ENCODE peak calls at places on chromosomes 16 and 17, in six cellular contexts. I is AG10803, U is adipocyte, J is MG63, B is aorta, H is fibroblast of pulmonary artery. P is an unnamed sample.
A peak's percentile ranks its signal among the peaks of the same experiment; 100 is the strongest.

GRCh38 chr17:6995500-6996255 is at the start of gene ALOX12:
- DNase-seq in I (no peak), U (no peak), J (no peak), B (peak; percentile 56), H (no peak), P (peak; percentile 76)

GRCh38 chr17:21419299-21420239 is 43.4 kb downstream of the KCNJ12 start:
- DNase-seq in I (no peak), U (no peak), J (no peak), B (peak; percentile 40), H (no peak), P (no peak)

GRCh38 chr16:67669499-67670101 is 3.0 kb downstream of the C16orf86 start:
- DNase-seq in I (no peak), U (no peak), J (no peak), B (no peak), H (no peak), P (no peak)

GRCh38 chr17:49362723-49363117 is 670 bp upstream of the ZNF652 start:
- DNase-seq in I (no peak), U (no peak), J (no peak), B (no peak), H (no peak), P (peak; percentile 32)

GRCh38 chr17:1201132-1201702 is 21.4 kb upstream of the ABR start:
- DNase-seq in I (no peak), U (no peak), J (no peak), B (no peak), H (no peak), P (no peak)

GRCh38 chr17:56995776-56996175 is 17.8 kb downstream of the SCPEP1 start:
- DNase-seq in I (no peak), U (no peak), J (no peak), B (no peak), H (no peak), P (no peak)

GRCh38 chr16:83233153-83233552 is 574.6 kb upstream of the HSBP1 start:
- DNase-seq in I (no peak), U (no peak), J (no peak), B (no peak), H (peak; percentile 7), P (no peak)

GRCh38 chr17:51640108-51640622 is 379.8 kb downstream of the UTP18 start:
- DNase-seq in I (no peak), U (no peak), J (no peak), B (no peak), H (no peak), P (peak; percentile 67)

GRCh38 chr16:84483882-84484565 is 20.4 kb downstream of the MEAK7 start:
- DNase-seq in I (no peak), U (no peak), J (no peak), B (no peak), H (no peak), P (no peak)

GRCh38 chr17:73705594-73705993 is 61.3 kb upstream of the SDK2 start:
- DNase-seq in I (peak; percentile 86), U (no peak), J (peak; percentile 85), B (no peak), H (peak; percentile 7), P (peak; percentile 32)

GRCh38 chr16:84735846-84736586 is 36.2 kb downstream of the USP10 start:
- DNase-seq in I (no peak), U (no peak), J (no peak), B (no peak), H (peak; percentile 41), P (no peak)

GRCh38 chr16:48435906-48436305 is 50.7 kb upstream of the SIAH1 start:
- DNase-seq in I (no peak), U (no peak), J (no peak), B (no peak), H (no peak), P (no peak)

GRCh38 chr16:75236736-75237397 is 14.6 kb downstream of the BCAR1 start:
- DNase-seq in I (no peak), U (no peak), J (no peak), B (peak; percentile 49), H (no peak), P (no peak)

GRCh38 chr17:6471531-6472465 is 27.5 kb downstream of the PIMREG start:
- DNase-seq in I (peak; percentile 50), U (peak; percentile 42), J (peak; percentile 74), B (no peak), H (peak; percentile 82), P (peak; percentile 62)

GRCh38 chr16:1140582-1140981 is 12.3 kb upstream of the CACNA1H start:
- DNase-seq in I (no peak), U (no peak), J (no peak), B (no peak), H (no peak), P (no peak)

GRCh38 chr17:45221997-45222272 is 250 bp downstream of the FMNL1 start:
- DNase-seq in I (no peak), U (peak; percentile 37), J (no peak), B (no peak), H (no peak), P (no peak)

GRCh38 chr16:4433228-4433627 is 7.6 kb downstream of the DNAJA3 start:
- DNase-seq in I (no peak), U (no peak), J (no peak), B (no peak), H (no peak), P (no peak)

GRCh38 chr16:10088380-10088793 is 93.8 kb downstream of the GRIN2A start:
- DNase-seq in I (peak; percentile 18), U (peak; percentile 37), J (no peak), B (peak; percentile 48), H (no peak), P (no peak)

GRCh38 chr17:19262650-19263620 is 25.8 kb downstream of the EPN2 start:
- DNase-seq in I (peak; percentile 54), U (peak; percentile 30), J (no peak), B (no peak), H (peak; percentile 58), P (peak; percentile 95)

GRCh38 chr17:82267575-82268379 is 5.7 kb downstream of the CSNK1D start:
- DNase-seq in I (peak; percentile 94), U (peak; percentile 96), J (peak; percentile 99), B (peak; percentile 96), H (peak; percentile 94), P (peak; percentile 88)

GRCh38 chr17:4033751-4034251 is 69.6 kb upstream of the ATP2A3 start:
- DNase-seq in I (no peak), U (no peak), J (no peak), B (no peak), H (no peak), P (no peak)

GRCh38 chr17:36937961-36938565 is 788 bp downstream of the LHX1 start:
- DNase-seq in I (no peak), U (no peak), J (no peak), B (no peak), H (peak; percentile 45), P (peak; percentile 42)

GRCh38 chr17:76570457-76570856 is 15.2 kb downstream of the ST6GALNAC2 start:
- DNase-seq in I (no peak), U (no peak), J (no peak), B (peak; percentile 21), H (no peak), P (no peak)

GRCh38 chr17:57210224-57210553 is 46.1 kb upstream of the MSI2 start:
- DNase-seq in I (no peak), U (no peak), J (peak; percentile 7), B (no peak), H (no peak), P (peak; percentile 76)

GRCh38 chr17:42277342-42277712 is 1.1 kb upstream of the STAT5B start:
- DNase-seq in I (no peak), U (no peak), J (no peak), B (no peak), H (no peak), P (no peak)
- H3K4me3 ChIP-seq in I (no peak overlapping the region), U (no peak overlapping the region), J (no peak overlapping the region), B (no peak overlapping the region), H (no peak overlapping the region), P (no peak overlapping the region)

DNA sequence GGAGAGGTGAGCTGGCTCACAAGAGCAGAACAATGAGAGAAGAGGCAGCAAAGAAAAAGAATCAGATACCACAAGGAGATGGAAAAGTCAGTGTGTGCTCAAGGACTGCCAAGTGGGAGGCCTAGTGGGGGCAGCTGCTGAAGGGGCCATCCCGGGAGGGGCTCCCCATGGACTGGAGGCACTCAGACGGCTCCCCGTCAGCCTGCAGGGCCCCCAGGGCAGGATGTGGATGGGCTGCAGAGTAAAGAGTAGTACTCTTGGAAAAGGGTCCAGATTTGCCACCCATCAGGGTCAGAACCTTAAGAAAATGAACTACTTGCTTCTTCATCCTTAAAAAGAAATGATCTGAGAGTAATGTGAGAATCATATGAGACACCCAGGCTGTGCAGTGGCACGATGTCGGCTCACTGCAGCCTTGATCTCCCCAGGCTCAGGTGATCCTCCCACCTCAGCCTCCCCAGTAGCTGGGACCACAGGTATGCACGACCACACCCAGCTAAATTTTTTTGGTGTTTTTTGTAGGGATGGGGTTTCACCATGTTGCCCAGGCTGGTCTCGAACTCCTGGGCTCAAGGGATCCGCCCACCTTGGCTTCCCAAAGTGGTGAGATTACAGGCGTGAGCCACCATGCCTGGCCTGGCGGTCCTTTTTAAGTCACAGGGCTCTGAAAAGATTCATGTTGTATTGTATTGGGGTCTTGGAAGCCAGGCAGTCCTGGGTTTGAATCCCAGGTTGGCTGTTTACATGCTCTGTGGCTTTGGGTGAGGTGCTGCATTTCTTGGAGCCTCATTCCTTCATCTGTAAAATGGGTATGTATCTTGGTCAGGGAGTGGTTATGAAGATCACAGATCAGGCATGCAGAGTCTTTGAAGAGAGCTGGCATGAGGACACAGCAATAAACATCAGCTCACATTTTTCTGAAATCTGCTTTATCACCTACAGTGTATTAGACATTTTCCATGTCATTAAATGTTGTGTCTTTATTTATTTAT is 15.1 kb downstream of the ACSF2 start:
- DNase-seq in I (no peak), U (no peak), J (no peak), B (no peak), H (no peak), P (no peak)
- H3K4me3 ChIP-seq in I (no peak overlapping the region), U (no peak overlapping the region), J (no peak overlapping the region), B (no peak overlapping the region), H (no peak overlapping the region), P (no peak overlapping the region)

GRCh38 chr17:40309031-40309937 is at the start of gene RARA:
- DNase-seq in I (no peak), U (peak; percentile 60), J (no peak), B (peak; percentile 80), H (peak; percentile 47), P (peak; percentile 69)
- H3K4me3 ChIP-seq in I (peak within 1 kb of the TSS; percentile 56), U (peak within 1 kb of the TSS; percentile 80), J (no peak within 1 kb of the TSS), B (no peak within 1 kb of the TSS), H (peak within 1 kb of the TSS; percentile 54), P (peak within 1 kb of the TSS; percentile 77)

GRCh38 chr16:58464916-58465731 is 34.8 kb upstream of the NDRG4 start:
- DNase-seq in I (no peak), U (peak; percentile 13), J (peak; percentile 39), B (no peak), H (peak; percentile 9), P (no peak)

GRCh38 chr16:58464047-58464915 is 35.7 kb upstream of the NDRG4 start:
- DNase-seq in I (no peak), U (peak; percentile 32), J (peak; percentile 43), B (no peak), H (no peak), P (no peak)

GRCh38 chr16:58467915-58468314 is 32.0 kb upstream of the NDRG4 start:
- DNase-seq in I (no peak), U (no peak), J (no peak), B (no peak), H (no peak), P (no peak)

GRCh38 chr16:58466396-58466795 is 33.5 kb upstream of the NDRG4 start:
- DNase-seq in I (no peak), U (no peak), J (no peak), B (no peak), H (no peak), P (no peak)

GRCh38 chr16:58465817-58466216 is 34.1 kb upstream of the NDRG4 start:
- DNase-seq in I (no peak), U (no peak), J (no peak), B (no peak), H (no peak), P (no peak)
- H3K4me3 ChIP-seq in I (no peak overlapping the region), U (no peak overlapping the region), J (no peak overlapping the region), B (no peak overlapping the region), H (no peak overlapping the region), P (no peak overlapping the region)

P was measured in epithelial cell of esophagus.